ENCODE peak calls at places on chromosomes 5 and 9, in six cellular contexts. One of them, this sample, is unnamed.
A peak's percentile ranks its signal among the peaks of the same experiment; 100 is the strongest.

GRCh38 chr9:121984726-121985402 is 108.2 kb downstream of the TTLL11 start:
- DNase-seq in hippocampal formation: no peak
- DNase-seq in spleen: no peak
- DNase-seq in right cardiac atrium: no peak
- DNase-seq in GM19239: no peak
- DNase-seq in anterior cingulate cortex: no peak
- DNase-seq in this sample: no peak

GRCh38 chr5:35046754-35047153 is 995 bp downstream of the AGXT2 start:
- DNase-seq in spleen: no peak
- DNase-seq in right cardiac atrium: no peak
- DNase-seq in anterior cingulate cortex: no peak
- DNase-seq in GM19239: no peak
- DNase-seq in hippocampal formation: no peak
- DNase-seq in this sample: no peak

GRCh38 chr5:17327048-17327447 is 109.6 kb downstream of the BASP1 start:
- DNase-seq in hippocampal formation: no peak
- DNase-seq in spleen: no peak
- DNase-seq in anterior cingulate cortex: no peak
- DNase-seq in GM19239: no peak
- DNase-seq in right cardiac atrium: no peak
- DNase-seq in this sample: no peak

GRCh38 chr9:34992376-34992951 is 2.9 kb downstream of the DNAJB5 start:
- DNase-seq in right cardiac atrium: peak; percentile 79
- DNase-seq in hippocampal formation: no peak
- DNase-seq in spleen: peak; percentile 71
- DNase-seq in GM19239: no peak
- DNase-seq in anterior cingulate cortex: no peak
- DNase-seq in this sample: peak; percentile 24

GRCh38 chr5:52665544-52665943 is 122.2 kb upstream of the ITGA1 start:
- DNase-seq in GM19239: no peak
- DNase-seq in anterior cingulate cortex: no peak
- DNase-seq in spleen: no peak
- DNase-seq in hippocampal formation: no peak
- DNase-seq in right cardiac atrium: peak; percentile 38
- DNase-seq in this sample: no peak

GRCh38 chr9:118455781-118456180 is 751.6 kb downstream of the TLR4 start:
- DNase-seq in GM19239: no peak
- DNase-seq in right cardiac atrium: no peak
- DNase-seq in anterior cingulate cortex: no peak
- DNase-seq in hippocampal formation: no peak
- DNase-seq in spleen: no peak
- DNase-seq in this sample: no peak

GRCh38 chr9:4117835-4118610 is 181.8 kb downstream of the GLIS3 start:
- DNase-seq in right cardiac atrium: peak; percentile 73
- DNase-seq in spleen: peak; percentile 82
- DNase-seq in anterior cingulate cortex: no peak
- DNase-seq in GM19239: peak; percentile 26
- DNase-seq in hippocampal formation: no peak
- DNase-seq in this sample: peak; percentile 54

GRCh38 chr9:121316852-121317373 is 49.0 kb downstream of the GSN start:
- DNase-seq in GM19239: no peak
- DNase-seq in spleen: peak; percentile 27
- DNase-seq in right cardiac atrium: peak; percentile 19
- DNase-seq in anterior cingulate cortex: no peak
- DNase-seq in hippocampal formation: no peak
- DNase-seq in this sample: no peak

GRCh38 chr5:40813698-40814281 is 15.6 kb upstream of the PRKAA1 start:
- DNase-seq in spleen: no peak
- DNase-seq in hippocampal formation: no peak
- DNase-seq in anterior cingulate cortex: no peak
- DNase-seq in GM19239: no peak
- DNase-seq in right cardiac atrium: no peak
- DNase-seq in this sample: peak; percentile 31

GRCh38 chr5:143440448-143441102 is 37.1 kb upstream of the NR3C1 start:
- DNase-seq in hippocampal formation: no peak
- DNase-seq in anterior cingulate cortex: no peak
- DNase-seq in GM19239: no peak
- DNase-seq in spleen: no peak
- DNase-seq in right cardiac atrium: no peak
- DNase-seq in this sample: no peak

GRCh38 chr5:131225282-131225974 is 38.4 kb upstream of the CDC42SE2 start:
- DNase-seq in right cardiac atrium: no peak
- DNase-seq in anterior cingulate cortex: no peak
- DNase-seq in spleen: no peak
- DNase-seq in GM19239: no peak
- DNase-seq in hippocampal formation: no peak
- DNase-seq in this sample: no peak

GRCh38 chr5:36874465-36874864 is 2.1 kb upstream of the NIPBL start:
- DNase-seq in spleen: no peak
- DNase-seq in GM19239: no peak
- DNase-seq in right cardiac atrium: no peak
- DNase-seq in hippocampal formation: no peak
- DNase-seq in anterior cingulate cortex: no peak
- DNase-seq in this sample: no peak

GRCh38 chr9:28805197-28805596 is 1231.9 kb upstream of the C9orf72 start:
- DNase-seq in GM19239: no peak
- DNase-seq in spleen: no peak
- DNase-seq in anterior cingulate cortex: no peak
- DNase-seq in hippocampal formation: no peak
- DNase-seq in right cardiac atrium: no peak
- DNase-seq in this sample: no peak

GRCh38 chr9:78238061-78239038 is 2.5 kb downstream of the CEP78 start:
- DNase-seq in right cardiac atrium: no peak
- DNase-seq in GM19239: no peak
- DNase-seq in anterior cingulate cortex: no peak
- DNase-seq in hippocampal formation: no peak
- DNase-seq in spleen: no peak
- DNase-seq in this sample: no peak

GRCh38 chr5:146751781-146752401 is 126.7 kb downstream of the PPP2R2B start:
- DNase-seq in GM19239: peak; percentile 3
- DNase-seq in right cardiac atrium: no peak
- DNase-seq in hippocampal formation: no peak
- DNase-seq in anterior cingulate cortex: no peak
- DNase-seq in spleen: no peak
- DNase-seq in this sample: peak; percentile 80

GRCh38 chr5:93805616-93806393 is 64.4 kb upstream of the POU5F2 start:
- DNase-seq in hippocampal formation: no peak
- DNase-seq in spleen: no peak
- DNase-seq in right cardiac atrium: no peak
- DNase-seq in anterior cingulate cortex: no peak
- DNase-seq in GM19239: no peak
- DNase-seq in this sample: no peak

GRCh38 chr9:116843863-116844620 is 156.9 kb downstream of the TRIM32 start:
- DNase-seq in hippocampal formation: no peak
- DNase-seq in anterior cingulate cortex: no peak
- DNase-seq in GM19239: no peak
- DNase-seq in right cardiac atrium: no peak
- DNase-seq in spleen: no peak
- DNase-seq in this sample: no peak

GRCh38 chr5:17167171-17167891 is 50.1 kb upstream of the BASP1 start:
- DNase-seq in hippocampal formation: no peak
- DNase-seq in spleen: no peak
- DNase-seq in right cardiac atrium: no peak
- DNase-seq in GM19239: no peak
- DNase-seq in anterior cingulate cortex: no peak
- DNase-seq in this sample: no peak

GRCh38 chr5:117236941-117237340 is 662.3 kb upstream of the SEMA6A start:
- DNase-seq in spleen: no peak
- DNase-seq in hippocampal formation: no peak
- DNase-seq in anterior cingulate cortex: no peak
- DNase-seq in GM19239: no peak
- DNase-seq in right cardiac atrium: no peak
- DNase-seq in this sample: no peak

GRCh38 chr9:113475031-113475430 is 11.5 kb downstream of the RGS3 start:
- DNase-seq in spleen: no peak
- DNase-seq in hippocampal formation: no peak
- DNase-seq in right cardiac atrium: no peak
- DNase-seq in anterior cingulate cortex: no peak
- DNase-seq in GM19239: no peak
- DNase-seq in this sample: no peak

GRCh38 chr5:58462154-58462553 is 2.3 kb upstream of the PLK2 start:
- DNase-seq in hippocampal formation: no peak
- DNase-seq in spleen: no peak
- DNase-seq in right cardiac atrium: no peak
- DNase-seq in GM19239: no peak
- DNase-seq in anterior cingulate cortex: no peak
- DNase-seq in this sample: no peak

GRCh38 chr5:138180183-138180782 is 1.4 kb downstream of the KIF20A start:
- DNase-seq in right cardiac atrium: no peak
- DNase-seq in hippocampal formation: no peak
- DNase-seq in GM19239: peak; percentile 12
- DNase-seq in anterior cingulate cortex: no peak
- DNase-seq in spleen: no peak
- DNase-seq in this sample: peak; percentile 19

GRCh38 chr5:157143127-157143959 is 678 bp upstream of the MED7 start:
- DNase-seq in hippocampal formation: no peak
- DNase-seq in GM19239: no peak
- DNase-seq in right cardiac atrium: peak; percentile 83
- DNase-seq in anterior cingulate cortex: no peak
- DNase-seq in spleen: peak; percentile 85
- DNase-seq in this sample: peak; percentile 60

GRCh38 chr9:112868956-112869594 is 21.6 kb downstream of the SLC46A2 start:
- DNase-seq in spleen: peak; percentile 28
- DNase-seq in anterior cingulate cortex: no peak
- DNase-seq in right cardiac atrium: no peak
- DNase-seq in hippocampal formation: no peak
- DNase-seq in GM19239: no peak
- DNase-seq in this sample: no peak

GRCh38 chr5:163460562-163461176 is at the start of gene HMMR:
- DNase-seq in anterior cingulate cortex: no peak
- DNase-seq in spleen: no peak
- DNase-seq in right cardiac atrium: no peak
- DNase-seq in GM19239: no peak
- DNase-seq in hippocampal formation: no peak
- DNase-seq in this sample: no peak

GRCh38 chr9:137447722-137448568 is 6.8 kb upstream of the ENTPD8 start:
- DNase-seq in hippocampal formation: no peak
- DNase-seq in right cardiac atrium: peak; percentile 64
- DNase-seq in GM19239: no peak
- DNase-seq in spleen: peak; percentile 74
- DNase-seq in anterior cingulate cortex: no peak
- DNase-seq in this sample: no peak

GRCh38 chr5:40385544-40385943 is 294.2 kb upstream of the PTGER4 start:
- DNase-seq in GM19239: no peak
- DNase-seq in hippocampal formation: no peak
- DNase-seq in spleen: no peak
- DNase-seq in anterior cingulate cortex: no peak
- DNase-seq in right cardiac atrium: no peak
- DNase-seq in this sample: no peak

GRCh38 chr5:124528838-124529237 is 217.6 kb downstream of the ZNF608 start:
- DNase-seq in spleen: no peak
- DNase-seq in right cardiac atrium: no peak
- DNase-seq in hippocampal formation: no peak
- DNase-seq in anterior cingulate cortex: no peak
- DNase-seq in GM19239: no peak
- DNase-seq in this sample: no peak

GRCh38 chr5:52441768-52442167 is 345.9 kb upstream of the ITGA1 start:
- DNase-seq in hippocampal formation: no peak
- DNase-seq in right cardiac atrium: no peak
- DNase-seq in anterior cingulate cortex: no peak
- DNase-seq in GM19239: no peak
- DNase-seq in spleen: no peak
- DNase-seq in this sample: no peak

GRCh38 chr9:115939065-115939765 is 214.4 kb upstream of the PAPPA start:
- DNase-seq in hippocampal formation: no peak
- DNase-seq in anterior cingulate cortex: no peak
- DNase-seq in GM19239: no peak
- DNase-seq in spleen: no peak
- DNase-seq in right cardiac atrium: no peak
- DNase-seq in this sample: no peak

GRCh38 chr9:26856413-26857032 is 36.1 kb downstream of the CAAP1 start:
- DNase-seq in anterior cingulate cortex: no peak
- DNase-seq in spleen: no peak
- DNase-seq in GM19239: peak; percentile 18
- DNase-seq in right cardiac atrium: no peak
- DNase-seq in hippocampal formation: peak; percentile 19
- DNase-seq in this sample: peak; percentile 18

GRCh38 chr5:91331705-91332104 is 51.4 kb downstream of the ARRDC3 start:
- DNase-seq in right cardiac atrium: no peak
- DNase-seq in anterior cingulate cortex: no peak
- DNase-seq in GM19239: no peak
- DNase-seq in hippocampal formation: no peak
- DNase-seq in spleen: no peak
- DNase-seq in this sample: no peak

GRCh38 chr9:70256123-70256551 is 2.6 kb upstream of the SMC5 start:
- DNase-seq in GM19239: no peak
- DNase-seq in hippocampal formation: no peak
- DNase-seq in anterior cingulate cortex: no peak
- DNase-seq in right cardiac atrium: no peak
- DNase-seq in spleen: no peak
- DNase-seq in this sample: no peak

GRCh38 chr9:72773570-72773969 is 179.3 kb downstream of the ALDH1A1 start:
- DNase-seq in right cardiac atrium: no peak
- DNase-seq in anterior cingulate cortex: no peak
- DNase-seq in hippocampal formation: no peak
- DNase-seq in spleen: no peak
- DNase-seq in GM19239: no peak
- DNase-seq in this sample: no peak

GRCh38 chr5:141510850-141511718 is 22.2 kb downstream of the PCDHGC5 start:
- DNase-seq in anterior cingulate cortex: no peak
- DNase-seq in right cardiac atrium: peak; percentile 68
- DNase-seq in GM19239: no peak
- DNase-seq in hippocampal formation: no peak
- DNase-seq in spleen: no peak
- DNase-seq in this sample: no peak

GRCh38 chr9:133830310-133830709 is 92.2 kb upstream of the SARDH start:
- DNase-seq in anterior cingulate cortex: no peak
- DNase-seq in GM19239: no peak
- DNase-seq in hippocampal formation: no peak
- DNase-seq in right cardiac atrium: no peak
- DNase-seq in spleen: no peak
- DNase-seq in this sample: no peak

GRCh38 chr5:19855929-19856328 is 132.1 kb downstream of the CDH18 start:
- DNase-seq in right cardiac atrium: no peak
- DNase-seq in GM19239: no peak
- DNase-seq in anterior cingulate cortex: no peak
- DNase-seq in hippocampal formation: no peak
- DNase-seq in spleen: no peak
- DNase-seq in this sample: no peak

GRCh38 chr9:127968046-127968445 is 12.7 kb downstream of the EEIG1 start:
- DNase-seq in spleen: peak; percentile 66
- DNase-seq in GM19239: no peak
- DNase-seq in hippocampal formation: no peak
- DNase-seq in right cardiac atrium: no peak
- DNase-seq in anterior cingulate cortex: no peak
- DNase-seq in this sample: no peak

GRCh38 chr9:28234133-28234898 is 661.0 kb upstream of the C9orf72 start:
- DNase-seq in hippocampal formation: no peak
- DNase-seq in GM19239: no peak
- DNase-seq in right cardiac atrium: no peak
- DNase-seq in spleen: no peak
- DNase-seq in anterior cingulate cortex: no peak
- DNase-seq in this sample: no peak

GRCh38 chr5:60700347-60700815 is 415 bp upstream of the DEPDC1B start:
- DNase-seq in spleen: no peak
- DNase-seq in hippocampal formation: no peak
- DNase-seq in GM19239: no peak
- DNase-seq in right cardiac atrium: no peak
- DNase-seq in anterior cingulate cortex: no peak
- DNase-seq in this sample: no peak